ENCODE peak calls at places on chromosomes 11 and 22, in five cellular contexts. F, P, L, M and C are unnamed samples.

GRCh38 chr22:31241200-31241599 is 29.1 kb downstream of the LIMK2 start:
- DNase-seq in L (no peak), M (no peak), P (peak), F (peak), C (no peak)

GRCh38 chr11:2137202-2138071 is 1.8 kb downstream of the IGF2 start:
- DNase-seq in F (peak), P (peak), M (peak), L (no peak), C (no peak)

GRCh38 chr11:63829823-63830489 is 9.0 kb upstream of the MARK2 start:
- DNase-seq in M (no peak), F (no peak), L (no peak), P (peak), C (no peak)

GRCh38 chr11:70804174-70804855 is 406.0 kb downstream of the CTTN start:
- DNase-seq in F (no peak), L (no peak), M (no peak), P (no peak), C (no peak)

GRCh38 chr11:44097821-44098220 is 2.3 kb downstream of the EXT2 start:
- DNase-seq in L (no peak), P (peak), M (no peak), F (no peak), C (no peak)

GRCh38 chr11:69263736-69264052 is 30.3 kb upstream of the MYEOV start:
- DNase-seq in M (no peak), F (no peak), L (no peak), P (no peak), C (no peak)

GRCh38 chr11:134489728-134490127 is 77.7 kb upstream of the B3GAT1 start:
- DNase-seq in F (no peak), M (no peak), L (no peak), P (no peak), C (no peak)

GRCh38 chr11:68273056-68273738 is 1.4 kb upstream of the C11orf24 start:
- DNase-seq in L (no peak), P (no peak), M (no peak), F (no peak), C (no peak)

GRCh38 chr11:46105902-46106301 is 15.4 kb downstream of the PHF21A start:
- DNase-seq in L (no peak), P (no peak), F (no peak), M (no peak), C (no peak)

GRCh38 chr11:9053631-9054030 is 37.8 kb downstream of the SCUBE2 start:
- DNase-seq in F (peak), M (no peak), P (peak), L (no peak), C (peak)

GRCh38 chr11:66011239-66011784 is 496 bp upstream of the CST6 start:
- DNase-seq in M (no peak), P (peak), F (peak), L (peak), C (no peak)

GRCh38 chr11:77113382-77114088 is 10.9 kb downstream of the OMP start:
- DNase-seq in L (no peak), F (peak), P (peak), M (no peak), C (no peak)

GRCh38 chr22:35756722-35757121 is 39.0 kb downstream of the APOL5 start:
- DNase-seq in F (no peak), M (no peak), P (no peak), L (no peak), C (no peak)

GRCh38 chr11:108571001-108571400 is 22.6 kb downstream of the EXPH5 start:
- DNase-seq in F (no peak), M (no peak), P (no peak), L (no peak), C (no peak)

GRCh38 chr22:41822289-41823057 is 10.4 kb upstream of the SREBF2 start:
- DNase-seq in M (peak), L (no peak), F (peak), P (peak), C (no peak)

GRCh38 chr11:96863520-96863919 is 473.7 kb downstream of the JRKL start:
- DNase-seq in L (no peak), F (no peak), M (no peak), P (peak), C (no peak)

GRCh38 chr11:19727246-19727645 is 14.6 kb downstream of the NAV2 start:
- DNase-seq in L (no peak), P (peak), M (no peak), F (peak), C (no peak)

GRCh38 chr11:64037027-64037633 is 1.4 kb downstream of the FLRT1 start:
- DNase-seq in F (no peak), L (no peak), M (no peak), P (no peak), C (no peak)

GRCh38 chr11:35617316-35617686 is 959 bp upstream of the FJX1 start:
- DNase-seq in P (no peak), F (no peak), L (no peak), M (no peak), C (no peak)

GRCh38 chr11:19849107-19849789 is 136.6 kb downstream of the NAV2 start:
- DNase-seq in P (peak), M (no peak), F (no peak), L (no peak), C (no peak)

GRCh38 chr11:128432926-128433325 is 154.4 kb downstream of the ETS1 start:
- DNase-seq in M (no peak), P (no peak), L (no peak), F (no peak), C (no peak)

GRCh38 chr22:45632791-45633515 is 38.7 kb upstream of the ATXN10 start:
- DNase-seq in P (peak), F (peak), M (no peak), L (no peak), C (no peak)

GRCh38 chr11:115383431-115383830 is 120.8 kb downstream of the CADM1 start:
- DNase-seq in P (no peak), M (no peak), L (no peak), F (no peak), C (no peak)